ENCODE peak calls at places on chromosomes 6 and 20, in five cellular contexts. I is stomach, B is heart right ventricle, R is psoas muscle, J is left ventricle myocardium inferior. U is an unnamed sample.
A peak's percentile ranks its signal among the peaks of the same experiment; 100 is the strongest.

GRCh38 chr20:35618372-35619131 is 2.9 kb downstream of the SPAG4 start:
- DNase-seq in I (no peak), B (peak; percentile 33), R (no peak), J (no peak), U (no peak)

GRCh38 chr6:130937942-130938604 is 110.9 kb downstream of the SMLR1 start:
- DNase-seq in I (no peak), B (no peak), R (no peak), J (no peak), U (no peak)

GRCh38 chr20:34515484-34516037 is 661 bp upstream of the DYNLRB1 start:
- DNase-seq in I (peak; percentile 73), B (peak; percentile 24), R (peak; percentile 28), J (peak; percentile 30), U (no peak)

GRCh38 chr20:49290608-49291191 is 12.8 kb upstream of the ZNFX1 start:
- DNase-seq in I (no peak), B (no peak), R (no peak), J (no peak), U (no peak)

GRCh38 chr20:20824924-20825584 is 112.6 kb upstream of the RALGAPA2 start:
- DNase-seq in I (peak; percentile 62), B (peak; percentile 56), R (peak; percentile 38), J (peak; percentile 28), U (no peak)

GRCh38 chr6:32397252-32397920 is 9.6 kb downstream of the BTNL2 start:
- DNase-seq in I (no peak), B (no peak), R (no peak), J (no peak), U (no peak)

GRCh38 chr20:2290486-2290885 is 5.3 kb upstream of the TGM3 start:
- DNase-seq in I (no peak), B (no peak), R (no peak), J (no peak), U (no peak)

GRCh38 chr6:76942203-76942971 is 520.9 kb downstream of the HTR1B start:
- DNase-seq in I (no peak), B (no peak), R (no peak), J (no peak), U (no peak)

GRCh38 chr6:33297956-33298772 is 578 bp downstream of the RGL2 start:
- DNase-seq in I (peak; percentile 61), B (peak; percentile 62), R (peak; percentile 66), J (no peak), U (no peak)

GRCh38 chr6:328184-328670 is 35.9 kb downstream of the DUSP22 start:
- DNase-seq in I (no peak), B (no peak), R (peak; percentile 55), J (no peak), U (peak; percentile 61)

GRCh38 chr20:53801609-53802370 is 208.2 kb upstream of the ZNF217 start:
- DNase-seq in I (no peak), B (no peak), R (no peak), J (no peak), U (no peak)

GRCh38 chr20:53517146-53517545 is 76.5 kb downstream of the ZNF217 start:
- DNase-seq in I (no peak), B (no peak), R (no peak), J (no peak), U (no peak)

GRCh38 chr6:135702955-135703499 is 148.5 kb upstream of the PDE7B start:
- DNase-seq in I (no peak), B (no peak), R (no peak), J (no peak), U (no peak)

GRCh38 chr6:11538049-11538798 is 675 bp downstream of the TMEM170B start:
- DNase-seq in I (peak; percentile 30), B (peak; percentile 32), R (peak; percentile 34), J (peak; percentile 32), U (no peak)

DNA sequence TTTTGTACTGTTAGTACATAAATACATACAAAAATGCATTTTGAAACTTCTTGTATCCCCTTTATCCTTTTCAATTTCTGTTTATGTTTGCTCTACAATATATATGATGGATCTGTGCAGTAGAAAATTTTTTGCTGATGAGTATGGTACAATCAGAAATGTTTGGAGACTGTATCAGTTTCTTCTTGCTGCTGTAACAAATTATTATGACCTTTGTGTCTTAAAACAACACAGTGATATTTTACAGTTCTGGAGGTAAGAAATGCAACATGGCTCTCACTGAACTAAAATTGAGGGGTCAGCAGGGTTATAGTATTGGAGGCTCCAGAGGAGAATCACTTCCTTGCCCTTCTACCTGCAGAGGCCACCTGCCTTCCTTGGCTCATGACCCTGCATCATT is 184.4 kb downstream of the EYA2 start:
- DNase-seq in I (no peak), B (no peak), R (no peak), J (no peak), U (no peak)
- TF ChIP-seq CTCF in I (no peak), B (no peak), R (no peak), J (no peak), U (no peak)

GRCh38 chr6:138569554-138569953 is 70.3 kb upstream of the NHSL1 start:
- DNase-seq in I (no peak), B (no peak), R (no peak), J (no peak), U (no peak)
- H3K4me3 ChIP-seq in I (no peak overlapping the region), B (no peak overlapping the region), R (no peak overlapping the region), J (peak overlapping the region; percentile 67), U (no peak overlapping the region)

DNA sequence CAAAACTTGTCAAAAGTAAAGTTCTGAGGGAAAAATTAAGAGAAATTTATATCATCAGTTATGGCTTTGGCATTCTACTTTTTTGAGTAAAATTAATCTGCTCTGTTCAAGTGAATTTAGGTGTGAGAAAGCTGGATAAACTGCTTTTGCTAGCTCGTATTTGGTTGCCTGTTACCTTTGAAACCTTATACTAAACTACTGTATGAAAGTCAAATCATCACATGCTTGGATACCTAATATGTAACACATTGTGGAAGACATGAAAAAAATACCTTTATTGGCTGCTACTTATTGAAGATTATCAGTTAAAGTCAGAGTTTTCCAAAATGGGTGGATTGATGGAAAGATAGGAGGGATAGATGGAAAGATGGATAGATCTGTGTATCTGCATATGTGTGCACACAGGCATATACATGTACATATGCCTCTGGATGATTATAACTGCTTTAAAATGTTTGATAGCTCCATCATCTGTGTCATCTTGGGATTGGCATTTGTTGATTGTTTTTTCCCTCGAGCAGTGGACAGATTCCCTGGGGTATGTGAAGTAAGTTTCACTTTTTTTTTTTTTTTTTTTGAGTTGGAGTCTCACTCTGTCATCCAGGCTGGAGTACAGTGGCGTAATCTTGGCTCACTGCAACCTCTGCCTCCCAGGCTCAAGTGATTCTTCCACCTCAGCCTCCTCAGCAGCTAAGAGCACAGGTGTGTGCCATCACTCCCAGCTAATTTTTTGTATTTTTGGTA is 24.3 kb downstream of the SCAF8 start:
- DNase-seq in I (no peak), B (no peak), R (no peak), J (no peak), U (no peak)
- H3K36me3 ChIP-seq in I (no peaks in the 10 kb centered on the region), B (peaks cover 3% of the 10 kb centered on the region), R (no peaks in the 10 kb centered on the region), J (no peaks in the 10 kb centered on the region), U (no peaks in the 10 kb centered on the region)

DNA sequence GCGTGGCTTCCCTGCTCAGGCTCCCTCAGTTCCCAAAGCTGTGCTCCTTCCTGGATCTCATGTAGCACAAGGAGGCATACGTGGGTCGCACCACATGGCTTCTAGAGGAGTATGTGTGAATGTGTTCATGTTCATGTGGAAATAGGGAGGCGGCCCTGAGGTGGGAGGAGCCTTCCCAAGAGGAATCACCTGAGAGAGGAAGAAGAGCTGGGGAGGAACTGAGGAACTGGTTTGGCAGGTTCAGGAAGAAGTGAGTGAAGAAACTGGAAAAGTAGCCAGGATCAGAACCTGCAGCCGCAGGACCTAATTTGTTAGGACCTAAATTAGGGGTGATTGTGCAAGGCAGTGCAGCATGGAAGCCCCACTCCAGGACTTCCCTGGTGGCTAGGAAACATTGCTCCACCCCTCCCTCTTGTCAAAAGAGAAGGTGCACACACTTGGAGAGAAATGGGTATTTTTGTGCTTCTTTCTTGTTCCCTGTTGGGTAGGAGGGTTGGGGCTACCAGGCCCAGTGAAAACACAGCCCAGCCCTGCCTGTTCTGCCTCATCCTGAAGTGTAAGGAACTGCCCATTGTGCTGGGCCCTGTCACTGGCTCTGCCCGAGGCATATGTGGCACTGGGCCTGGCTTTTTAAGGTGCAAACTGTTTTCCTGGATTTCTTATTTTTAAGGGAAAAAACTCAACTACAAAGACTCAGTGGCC is 20.7 kb downstream of the SYNJ2 start:
- DNase-seq in I (peak; percentile 44), B (no peak), R (no peak), J (peak; percentile 9), U (no peak)
- TF ChIP-seq CTCF in I (no peak), B (no peak), R (no peak), J (no peak), U (no peak)

DNA sequence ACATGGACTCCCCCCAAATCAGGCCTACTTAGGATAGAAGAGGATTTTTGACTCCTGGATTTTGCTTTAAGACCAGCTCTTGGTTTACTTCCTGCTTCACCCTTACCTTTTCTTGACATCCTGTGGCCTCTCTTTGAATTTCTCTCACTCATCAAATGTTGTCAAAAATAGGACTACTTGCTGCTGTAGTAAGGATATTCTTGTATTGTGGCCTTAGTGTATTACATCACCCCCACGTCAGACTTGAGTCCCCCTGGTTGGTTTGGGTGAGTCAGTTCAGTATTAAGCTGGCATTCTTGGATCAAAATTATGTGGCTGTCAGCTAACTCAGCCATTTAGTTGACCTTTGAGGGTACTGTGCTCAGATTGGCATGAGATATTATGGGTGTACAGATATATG is 1.1 kb downstream of the TPX2 start:
- DNase-seq in I (no peak), B (no peak), R (no peak), J (no peak), U (no peak)
- H3K4me3 ChIP-seq in I (no peak overlapping the region), B (no peak overlapping the region), R (no peak overlapping the region), J (no peak overlapping the region), U (peak overlapping the region; percentile 16)

DNA sequence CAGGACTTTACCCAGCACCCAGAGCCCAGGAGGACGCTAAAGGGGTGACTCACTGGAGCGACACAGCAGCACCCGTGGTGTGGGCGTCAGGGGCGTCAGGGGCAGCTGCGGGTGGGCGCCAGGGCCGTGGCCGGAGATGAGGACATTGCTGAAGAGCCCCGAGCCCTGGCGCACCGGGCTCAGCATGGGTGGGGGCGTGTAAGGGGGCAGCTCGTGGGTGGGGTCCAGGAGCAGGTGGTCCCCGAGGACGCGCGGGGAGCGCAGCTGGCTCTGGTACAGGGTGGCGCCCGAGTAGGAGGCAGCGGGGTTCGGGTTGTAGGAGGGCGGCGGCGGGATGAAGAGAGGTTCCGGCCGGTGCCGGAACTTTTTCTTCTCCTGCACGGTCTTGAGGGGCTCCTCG is 41.6 kb upstream of the MRPS10 start:
- DNase-seq in I (no peak), B (no peak), R (no peak), J (no peak), U (no peak)
- H3K36me3 ChIP-seq in I (peaks cover 11% of the 10 kb centered on the region), B (no peaks in the 10 kb centered on the region), R (no peaks in the 10 kb centered on the region), J (peaks cover 20% of the 10 kb centered on the region), U (peaks cover 8% of the 10 kb centered on the region)

GRCh38 chr6:8462169-8462568 is 26.8 kb upstream of the SLC35B3 start:
- DNase-seq in I (no peak), B (no peak), R (no peak), J (no peak), U (no peak)
- TF ChIP-seq CTCF in I (no peak), B (no peak), R (no peak), J (no peak), U (no peak)

DNA sequence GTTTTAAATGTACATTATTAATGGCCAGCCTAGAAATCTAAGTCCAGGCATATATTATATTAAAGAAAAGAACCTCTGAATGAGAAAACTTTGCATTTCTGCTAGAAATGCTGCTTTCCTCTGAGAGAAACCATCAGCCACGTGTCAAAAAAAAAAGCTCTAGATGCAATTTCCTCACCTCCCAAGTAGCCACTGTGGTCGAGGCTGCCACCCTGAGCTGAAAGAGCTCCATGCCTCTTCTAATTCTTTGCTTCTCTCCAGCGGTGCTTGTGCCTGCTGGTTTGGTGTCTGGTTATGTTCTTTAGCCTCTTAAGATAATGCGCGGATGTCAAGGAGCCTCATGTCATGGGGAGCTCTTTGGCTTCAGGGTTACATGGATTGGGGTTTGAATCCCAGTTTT is 316.0 kb downstream of the TFAP2C start:
- DNase-seq in I (no peak), B (no peak), R (no peak), J (no peak), U (no peak)
- H3K4me3 ChIP-seq in I (no peak overlapping the region), B (no peak overlapping the region), R (no peak overlapping the region), J (no peak overlapping the region), U (no peak overlapping the region)

U was measured in BJ.